ENCODE peak calls at places on chromosomes 4 and X, in four cellular contexts. K, R, E and T are unnamed samples.
A peak's percentile ranks its signal among the peaks of the same experiment; 100 is the strongest.

GRCh38 chr4:109729563-109730293 is at the start of gene PLA2G12A:
- DNase-seq in K (peak; percentile 74), E (peak; percentile 93), R (peak; percentile 87), T (peak; percentile 42)

GRCh38 chr4:66681962-66682361 is 863.3 kb downstream of the CENPC start:
- DNase-seq in K (no peak), E (no peak), R (no peak), T (no peak)

GRCh38 chrX:23668335-23668734 is 1.0 kb downstream of the PRDX4 start:
- DNase-seq in K (no peak), R (peak; percentile 23), E (no peak), T (peak; percentile 9)

GRCh38 chrX:11429543-11430085 is 136.4 kb downstream of the AMELX start:
- DNase-seq in K (no peak), E (no peak), R (no peak), T (no peak)

GRCh38 chrX:18426004-18426320 is 554 bp downstream of the CDKL5 start:
- DNase-seq in E (peak; percentile 26), R (no peak), K (peak; percentile 33), T (no peak)

GRCh38 chrX:119325456-119325855 is 73.7 kb upstream of the SLC25A43 start:
- DNase-seq in K (no peak), E (no peak), R (no peak), T (no peak)

GRCh38 chrX:7170903-7171302 is 22.9 kb upstream of the PUDP start:
- DNase-seq in R (peak; percentile 43), E (peak; percentile 35), K (peak; percentile 13), T (no peak)

GRCh38 chrX:80432863-80433262 is 12.6 kb downstream of the TENT5D start:
- DNase-seq in R (no peak), K (no peak), E (no peak), T (no peak)

GRCh38 chr4:1557221-1557597 is 126.9 kb downstream of the FAM53A start:
- DNase-seq in E (no peak), K (no peak), R (no peak), T (no peak)

GRCh38 chrX:45208121-45208856 is 7.6 kb upstream of the DIPK2B start:
- DNase-seq in R (no peak), K (no peak), E (peak; percentile 1), T (no peak)
- TF ChIP-seq CTCF in R (no peak), K (no peak), E (peak; percentile 39), T (no peak)

GRCh38 chrX:125132274-125132673 is 187.4 kb upstream of the TEX13C start:
- DNase-seq in E (peak; percentile 72), K (no peak), R (peak; percentile 53), T (no peak)

GRCh38 chrX:125131146-125131545 is 188.5 kb upstream of the TEX13C start:
- DNase-seq in R (peak; percentile 50), K (no peak), E (peak; percentile 20), T (no peak)
- TF ChIP-seq CTCF in R (peak; percentile 55), K (peak; percentile 12), E (peak; percentile 41), T (no peak)

DNA sequence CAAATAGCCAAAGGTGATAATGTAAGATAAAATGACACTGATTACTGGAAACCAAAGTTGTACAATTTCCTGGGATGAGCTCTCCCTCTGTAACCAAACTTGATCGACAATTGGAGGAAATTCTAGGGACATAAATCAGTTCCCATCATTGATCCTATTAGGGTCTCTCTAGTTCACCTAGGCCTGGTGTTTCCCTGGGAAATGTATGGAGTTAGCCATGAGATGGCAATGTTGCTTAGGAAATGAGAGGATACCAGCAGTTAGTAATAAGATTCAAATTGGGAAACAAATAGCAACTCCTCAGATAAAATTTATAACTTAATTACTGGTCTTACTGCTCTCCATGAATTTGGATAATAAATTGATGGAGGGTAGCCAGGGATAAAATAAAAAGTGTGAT is 52.2 kb downstream of the SPATA18 start:
- DNase-seq in R (peak; percentile 81), E (peak; percentile 69), K (no peak), T (peak; percentile 74)
- TF ChIP-seq CTCF in R (peak; percentile 91), E (peak; percentile 69), K (peak; percentile 58), T (peak; percentile 41)

GRCh38 chr4:139584784-139585183 is 28.8 kb upstream of the SETD7 start:
- DNase-seq in E (no peak), R (peak; percentile 38), K (no peak), T (peak; percentile 19)

GRCh38 chr4:139581096-139581495 is 25.1 kb upstream of the SETD7 start:
- DNase-seq in E (no peak), K (no peak), R (no peak), T (no peak)

GRCh38 chr4:139585468-139585867 is 29.4 kb upstream of the SETD7 start:
- DNase-seq in K (no peak), R (no peak), E (no peak), T (no peak)

GRCh38 chr4:139584019-139584418 is 28.0 kb upstream of the SETD7 start:
- DNase-seq in E (no peak), R (no peak), K (no peak), T (peak; percentile 27)

GRCh38 chr4:139582044-139582443 is 26.0 kb upstream of the SETD7 start:
- DNase-seq in K (no peak), E (no peak), R (peak; percentile 36), T (no peak)
- TF ChIP-seq CTCF in K (no peak), E (no peak), R (peak; percentile 28), T (no peak)

GRCh38 chr4:104901438-104901837 is 245.2 kb upstream of the TET2 start:
- DNase-seq in K (no peak), E (peak; percentile 45), R (no peak), T (no peak)
- TF ChIP-seq CTCF in K (no peak), E (peak; percentile 21), R (peak; percentile 11), T (no peak)

GRCh38 chrX:15321447-15321846 is 6.0 kb upstream of the ASB11 start:
- DNase-seq in R (no peak), E (no peak), K (no peak), T (no peak)
- TF ChIP-seq CTCF in R (no peak), E (no peak), K (no peak), T (no peak)

DNA sequence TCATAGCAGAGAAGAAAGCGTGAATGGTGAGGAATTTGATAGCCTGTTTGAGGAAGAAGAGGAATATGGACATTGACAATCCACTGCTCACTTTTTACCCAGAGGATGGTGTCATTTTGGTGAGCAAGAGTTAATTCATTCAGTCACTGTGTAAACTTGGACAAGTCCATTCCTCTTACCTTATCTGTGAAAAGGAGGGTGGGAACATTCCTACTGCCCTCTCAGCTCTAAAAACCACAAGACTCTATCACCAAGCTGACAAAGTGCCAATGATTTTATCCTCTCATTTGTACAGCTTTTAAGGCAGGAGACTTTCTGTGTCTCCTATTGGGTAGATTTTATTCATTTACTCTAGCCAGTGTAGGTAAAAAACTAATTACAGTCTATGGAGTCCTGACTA is 103.8 kb downstream of the LUZP4 start:
- DNase-seq in K (no peak), R (peak; percentile 91), E (peak; percentile 3), T (peak; percentile 6)
- TF ChIP-seq CTCF in K (no peak), R (no peak), E (no peak), T (no peak)

GRCh38 chrX:40143001-40143400 is 45.2 kb upstream of the BCOR start:
- DNase-seq in R (no peak), K (no peak), E (peak; percentile 43), T (no peak)

GRCh38 chrX:40142417-40142816 is 44.7 kb upstream of the BCOR start:
- DNase-seq in R (no peak), K (no peak), E (no peak), T (no peak)

GRCh38 chrX:40144576-40144975 is 46.8 kb upstream of the BCOR start:
- DNase-seq in E (peak; percentile 50), K (no peak), R (no peak), T (no peak)

GRCh38 chrX:40143987-40144386 is 46.2 kb upstream of the BCOR start:
- DNase-seq in E (no peak), K (no peak), R (no peak), T (no peak)

GRCh38 chrX:40140706-40141499 is 43.1 kb upstream of the BCOR start:
- DNase-seq in R (no peak), K (peak; percentile 22), E (peak; percentile 70), T (no peak)
- TF ChIP-seq CTCF in R (no peak), K (no peak), E (no peak), T (no peak)